ENCODE peak calls at places on chromosomes 11 and 22, in six cellular contexts. One of them, this sample, is unnamed.

GRCh38 chr11:15897211-15897960 is 459.0 kb downstream of the SOX6 start:
- DNase-seq in AG09309: peak
- DNase-seq in NCI-H2029 treated with DMSO at 0.1 percent for 48 hours: no peak
- DNase-seq in iris pigment epithelial cell: peak
- DNase-seq in SW480: peak
- DNase-seq in putamen: no peak
- DNase-seq in this sample: no peak

GRCh38 chr11:110059706-110060430 is 33.3 kb upstream of the ZC3H12C start:
- DNase-seq in AG09309: peak
- DNase-seq in NCI-H2029 treated with DMSO at 0.1 percent for 48 hours: no peak
- DNase-seq in iris pigment epithelial cell: peak
- DNase-seq in SW480: no peak
- DNase-seq in putamen: no peak
- DNase-seq in this sample: no peak

GRCh38 chr11:118067006-118067405 is 9.9 kb upstream of the TMPRSS4 start:
- DNase-seq in AG09309: no peak
- DNase-seq in NCI-H2029 treated with DMSO at 0.1 percent for 48 hours: no peak
- DNase-seq in iris pigment epithelial cell: no peak
- DNase-seq in SW480: no peak
- DNase-seq in putamen: no peak
- DNase-seq in this sample: no peak

GRCh38 chr11:57903441-57904123 is 120.1 kb upstream of the OR9Q1 start:
- DNase-seq in AG09309: no peak
- DNase-seq in NCI-H2029 treated with DMSO at 0.1 percent for 48 hours: no peak
- DNase-seq in iris pigment epithelial cell: no peak
- DNase-seq in SW480: peak
- DNase-seq in putamen: no peak
- DNase-seq in this sample: peak

GRCh38 chr11:11569936-11570491 is 51.8 kb downstream of the GALNT18 start:
- DNase-seq in AG09309: no peak
- DNase-seq in NCI-H2029 treated with DMSO at 0.1 percent for 48 hours: peak
- DNase-seq in iris pigment epithelial cell: no peak
- DNase-seq in SW480: peak
- DNase-seq in putamen: no peak
- DNase-seq in this sample: no peak

GRCh38 chr11:115679945-115680344 is 175.7 kb upstream of the CADM1 start:
- DNase-seq in AG09309: no peak
- DNase-seq in NCI-H2029 treated with DMSO at 0.1 percent for 48 hours: no peak
- DNase-seq in iris pigment epithelial cell: no peak
- DNase-seq in SW480: no peak
- DNase-seq in putamen: no peak
- DNase-seq in this sample: no peak

GRCh38 chr11:44516688-44517301 is 48.7 kb upstream of the CD82 start:
- DNase-seq in AG09309: no peak
- DNase-seq in NCI-H2029 treated with DMSO at 0.1 percent for 48 hours: no peak
- DNase-seq in iris pigment epithelial cell: no peak
- DNase-seq in SW480: no peak
- DNase-seq in putamen: no peak
- DNase-seq in this sample: no peak

GRCh38 chr11:130488187-130489026 is 40.0 kb downstream of the ADAMTS15 start:
- DNase-seq in AG09309: no peak
- DNase-seq in NCI-H2029 treated with DMSO at 0.1 percent for 48 hours: no peak
- DNase-seq in iris pigment epithelial cell: no peak
- DNase-seq in SW480: no peak
- DNase-seq in putamen: no peak
- DNase-seq in this sample: no peak

GRCh38 chr11:123235117-123235686 is 40.2 kb upstream of the CLMP start:
- DNase-seq in AG09309: no peak
- DNase-seq in NCI-H2029 treated with DMSO at 0.1 percent for 48 hours: no peak
- DNase-seq in iris pigment epithelial cell: no peak
- DNase-seq in SW480: no peak
- DNase-seq in putamen: no peak
- DNase-seq in this sample: peak

GRCh38 chr22:50119768-50120251 is 30.0 kb downstream of the MOV10L1 start:
- DNase-seq in AG09309: no peak
- DNase-seq in NCI-H2029 treated with DMSO at 0.1 percent for 48 hours: no peak
- DNase-seq in iris pigment epithelial cell: no peak
- DNase-seq in SW480: no peak
- DNase-seq in putamen: no peak
- DNase-seq in this sample: no peak

GRCh38 chr11:2987881-2988280 is 4.2 kb downstream of the NAP1L4 start:
- DNase-seq in AG09309: no peak
- DNase-seq in NCI-H2029 treated with DMSO at 0.1 percent for 48 hours: no peak
- DNase-seq in iris pigment epithelial cell: peak
- DNase-seq in SW480: no peak
- DNase-seq in putamen: no peak
- DNase-seq in this sample: peak

GRCh38 chr11:118398797-118399564 is 2.4 kb upstream of the ATP5MG start:
- DNase-seq in AG09309: no peak
- DNase-seq in NCI-H2029 treated with DMSO at 0.1 percent for 48 hours: no peak
- DNase-seq in iris pigment epithelial cell: peak
- DNase-seq in SW480: no peak
- DNase-seq in putamen: no peak
- DNase-seq in this sample: peak

GRCh38 chr11:44911031-44911814 is 39.5 kb downstream of the TP53I11 start:
- DNase-seq in AG09309: peak
- DNase-seq in NCI-H2029 treated with DMSO at 0.1 percent for 48 hours: peak
- DNase-seq in iris pigment epithelial cell: peak
- DNase-seq in SW480: peak
- DNase-seq in putamen: peak
- DNase-seq in this sample: peak

GRCh38 chr11:130527648-130528300 is 79.3 kb downstream of the ADAMTS15 start:
- DNase-seq in AG09309: no peak
- DNase-seq in NCI-H2029 treated with DMSO at 0.1 percent for 48 hours: no peak
- DNase-seq in iris pigment epithelial cell: peak
- DNase-seq in SW480: peak
- DNase-seq in putamen: no peak
- DNase-seq in this sample: no peak

GRCh38 chr11:31500560-31500959 is 8.9 kb downstream of the IMMP1L start:
- DNase-seq in AG09309: no peak
- DNase-seq in NCI-H2029 treated with DMSO at 0.1 percent for 48 hours: no peak
- DNase-seq in iris pigment epithelial cell: peak
- DNase-seq in SW480: no peak
- DNase-seq in putamen: no peak
- DNase-seq in this sample: no peak

GRCh38 chr11:77126861-77127673 is 979 bp upstream of the MYO7A start:
- DNase-seq in AG09309: no peak
- DNase-seq in NCI-H2029 treated with DMSO at 0.1 percent for 48 hours: no peak
- DNase-seq in iris pigment epithelial cell: peak
- DNase-seq in SW480: no peak
- DNase-seq in putamen: peak
- DNase-seq in this sample: peak

GRCh38 chr11:486189-486588 is 20.9 kb downstream of the RNH1 start:
- DNase-seq in AG09309: no peak
- DNase-seq in NCI-H2029 treated with DMSO at 0.1 percent for 48 hours: no peak
- DNase-seq in iris pigment epithelial cell: no peak
- DNase-seq in SW480: no peak
- DNase-seq in putamen: no peak
- DNase-seq in this sample: no peak

GRCh38 chr11:26867286-26867685 is 126.6 kb upstream of the FIBIN start:
- DNase-seq in AG09309: no peak
- DNase-seq in NCI-H2029 treated with DMSO at 0.1 percent for 48 hours: no peak
- DNase-seq in iris pigment epithelial cell: peak
- DNase-seq in SW480: no peak
- DNase-seq in putamen: no peak
- DNase-seq in this sample: no peak

GRCh38 chr11:117881217-117881616 is 4.8 kb upstream of the FXYD6 start:
- DNase-seq in AG09309: no peak
- DNase-seq in NCI-H2029 treated with DMSO at 0.1 percent for 48 hours: no peak
- DNase-seq in iris pigment epithelial cell: no peak
- DNase-seq in SW480: no peak
- DNase-seq in putamen: no peak
- DNase-seq in this sample: no peak

GRCh38 chr11:42253156-42253555 is 793.7 kb upstream of the LRRC4C start:
- DNase-seq in AG09309: no peak
- DNase-seq in NCI-H2029 treated with DMSO at 0.1 percent for 48 hours: no peak
- DNase-seq in iris pigment epithelial cell: no peak
- DNase-seq in SW480: no peak
- DNase-seq in putamen: no peak
- DNase-seq in this sample: no peak

GRCh38 chr22:37482244-37482643 is 3.9 kb downstream of the MFNG start:
- DNase-seq in AG09309: no peak
- DNase-seq in NCI-H2029 treated with DMSO at 0.1 percent for 48 hours: no peak
- DNase-seq in iris pigment epithelial cell: no peak
- DNase-seq in SW480: no peak
- DNase-seq in putamen: no peak
- DNase-seq in this sample: peak

GRCh38 chr11:66976048-66976467 is 954 bp downstream of the C11orf86 start:
- DNase-seq in AG09309: no peak
- DNase-seq in NCI-H2029 treated with DMSO at 0.1 percent for 48 hours: no peak
- DNase-seq in iris pigment epithelial cell: no peak
- DNase-seq in SW480: no peak
- DNase-seq in putamen: no peak
- DNase-seq in this sample: peak

GRCh38 chr11:63489879-63490278 is 1.1 kb downstream of the PLAAT5 start:
- DNase-seq in AG09309: no peak
- DNase-seq in NCI-H2029 treated with DMSO at 0.1 percent for 48 hours: no peak
- DNase-seq in iris pigment epithelial cell: peak
- DNase-seq in SW480: peak
- DNase-seq in putamen: no peak
- DNase-seq in this sample: no peak

GRCh38 chr22:32723632-32724031 is 77.9 kb upstream of the TIMP3 start:
- DNase-seq in AG09309: peak
- DNase-seq in NCI-H2029 treated with DMSO at 0.1 percent for 48 hours: no peak
- DNase-seq in iris pigment epithelial cell: peak
- DNase-seq in SW480: peak
- DNase-seq in putamen: peak
- DNase-seq in this sample: peak

GRCh38 chr11:47523491-47524199 is 29.3 kb downstream of the CELF1 start:
- DNase-seq in AG09309: peak
- DNase-seq in NCI-H2029 treated with DMSO at 0.1 percent for 48 hours: no peak
- DNase-seq in iris pigment epithelial cell: peak
- DNase-seq in SW480: peak
- DNase-seq in putamen: no peak
- DNase-seq in this sample: peak

GRCh38 chr11:45959851-45960250 is 37.4 kb downstream of the LARGE2 start:
- DNase-seq in AG09309: peak
- DNase-seq in NCI-H2029 treated with DMSO at 0.1 percent for 48 hours: no peak
- DNase-seq in iris pigment epithelial cell: no peak
- DNase-seq in SW480: no peak
- DNase-seq in putamen: no peak
- DNase-seq in this sample: no peak

GRCh38 chr11:118910309-118911112 is 15.2 kb downstream of the BCL9L start:
- DNase-seq in AG09309: peak
- DNase-seq in NCI-H2029 treated with DMSO at 0.1 percent for 48 hours: no peak
- DNase-seq in iris pigment epithelial cell: peak
- DNase-seq in SW480: peak
- DNase-seq in putamen: no peak
- DNase-seq in this sample: peak

GRCh38 chr22:43854151-43854785 is 8.0 kb downstream of the SULT4A1 start:
- DNase-seq in AG09309: no peak
- DNase-seq in NCI-H2029 treated with DMSO at 0.1 percent for 48 hours: no peak
- DNase-seq in iris pigment epithelial cell: no peak
- DNase-seq in SW480: no peak
- DNase-seq in putamen: no peak
- DNase-seq in this sample: no peak

GRCh38 chr11:3103076-3103475 is 45.9 kb upstream of the CARS1 start:
- DNase-seq in AG09309: no peak
- DNase-seq in NCI-H2029 treated with DMSO at 0.1 percent for 48 hours: no peak
- DNase-seq in iris pigment epithelial cell: no peak
- DNase-seq in SW480: no peak
- DNase-seq in putamen: no peak
- DNase-seq in this sample: no peak

GRCh38 chr11:58524232-58525036 is 16.5 kb upstream of the OR5B21 start:
- DNase-seq in AG09309: peak
- DNase-seq in NCI-H2029 treated with DMSO at 0.1 percent for 48 hours: peak
- DNase-seq in iris pigment epithelial cell: peak
- DNase-seq in SW480: peak
- DNase-seq in putamen: peak
- DNase-seq in this sample: peak

GRCh38 chr11:66686100-66686785 is 8.6 kb upstream of the RBM4B start:
- DNase-seq in AG09309: no peak
- DNase-seq in NCI-H2029 treated with DMSO at 0.1 percent for 48 hours: no peak
- DNase-seq in iris pigment epithelial cell: no peak
- DNase-seq in SW480: no peak
- DNase-seq in putamen: no peak
- DNase-seq in this sample: no peak

GRCh38 chr11:83691387-83692088 is 405.4 kb upstream of the CCDC90B start:
- DNase-seq in AG09309: no peak
- DNase-seq in NCI-H2029 treated with DMSO at 0.1 percent for 48 hours: no peak
- DNase-seq in iris pigment epithelial cell: peak
- DNase-seq in SW480: no peak
- DNase-seq in putamen: no peak
- DNase-seq in this sample: no peak

GRCh38 chr11:116123739-116124138 is 619.5 kb upstream of the CADM1 start:
- DNase-seq in AG09309: no peak
- DNase-seq in NCI-H2029 treated with DMSO at 0.1 percent for 48 hours: no peak
- DNase-seq in iris pigment epithelial cell: no peak
- DNase-seq in SW480: no peak
- DNase-seq in putamen: no peak
- DNase-seq in this sample: no peak

GRCh38 chr11:123536690-123537437 is 106.8 kb downstream of the GRAMD1B start:
- DNase-seq in AG09309: no peak
- DNase-seq in NCI-H2029 treated with DMSO at 0.1 percent for 48 hours: no peak
- DNase-seq in iris pigment epithelial cell: no peak
- DNase-seq in SW480: no peak
- DNase-seq in putamen: no peak
- DNase-seq in this sample: no peak

GRCh38 chr11:102226702-102227101 is 90.6 kb upstream of the BIRC3 start:
- DNase-seq in AG09309: no peak
- DNase-seq in NCI-H2029 treated with DMSO at 0.1 percent for 48 hours: no peak
- DNase-seq in iris pigment epithelial cell: peak
- DNase-seq in SW480: no peak
- DNase-seq in putamen: no peak
- DNase-seq in this sample: no peak